ENCODE peak calls at places on chromosomes 2 and 18, in nine cellular contexts. K is right lobe of liver, T is uterus, Z is K562, G is IMR-90, A is heart left ventricle, L is stomach, B is spleen, I is tibial nerve. E is an unnamed sample. For H3K27me3, the result is how much of the 10 kb centered on the place peaks cover.

GRCh38 chr2:206869824-206870495 is 69.4 kb upstream of the CPO start:
- DNase-seq in K (no peak), T (no peak), Z (no peak), G (no peak), A (no peak), L (no peak), B (no peak), I (no peak), E (no peak)

GRCh38 chr2:36562245-36562644 is 35.7 kb downstream of the FEZ2 start:
- DNase-seq in K (no peak), T (no peak), Z (no peak), G (peak), A (no peak), L (no peak), B (no peak), I (no peak), E (no peak)

GRCh38 chr2:28915939-28916338 is 21.5 kb downstream of the WDR43 start:
- DNase-seq in K (no peak), T (no peak), Z (no peak), G (no peak), A (no peak), L (no peak), B (no peak), I (no peak), E (no peak)

GRCh38 chr2:60518567-60518966 is 34.9 kb downstream of the BCL11A start:
- DNase-seq in K (no peak), T (no peak), Z (no peak), G (no peak), A (no peak), L (no peak), B (no peak), I (no peak), E (no peak)

GRCh38 chr2:71923887-71924533 is 223.7 kb downstream of the CYP26B1 start:
- DNase-seq in K (peak), T (peak), Z (peak), G (peak), A (peak), L (peak), B (no peak), I (peak), E (peak)

GRCh38 chr2:177296047-177296446 is 31.5 kb upstream of the NFE2L2 start:
- DNase-seq in K (no peak), T (no peak), Z (no peak), G (peak), A (no peak), L (no peak), B (no peak), I (no peak), E (no peak)

GRCh38 chr2:155975734-155976133 is 356.8 kb downstream of the NR4A2 start:
- DNase-seq in K (peak), T (no peak), Z (no peak), G (no peak), A (no peak), L (no peak), B (no peak), I (no peak), E (no peak)

GRCh38 chr2:105919191-105919811 is 174.6 kb downstream of the NCK2 start:
- DNase-seq in K (no peak), T (no peak), Z (no peak), G (no peak), A (peak), L (peak), B (no peak), I (peak), E (no peak)

GRCh38 chr2:172448544-172449267 is 21.3 kb downstream of the ITGA6 start:
- DNase-seq in K (no peak), T (no peak), Z (no peak), G (no peak), A (no peak), L (no peak), B (no peak), I (no peak), E (no peak)

GRCh38 chr18:59874166-59874565 is 25.6 kb upstream of the PMAIP1 start:
- DNase-seq in K (no peak), T (no peak), Z (no peak), G (peak), A (no peak), L (no peak), B (no peak), I (no peak), E (no peak)

GRCh38 chr2:241754042-241754441 is 19.6 kb downstream of the D2HGDH start:
- DNase-seq in K (no peak), T (no peak), Z (no peak), G (no peak), A (no peak), L (no peak), B (no peak), I (no peak), E (no peak)

GRCh38 chr18:62522510-62523254 is at the start of gene ZCCHC2:
- DNase-seq in K (peak), T (peak), Z (peak), G (peak), A (peak), L (peak), B (peak), I (peak), E (peak)
- TF ChIP-seq POLR2A in K (peak), T (peak), Z (peak), G (peak), A (peak), L (no peak), B (no peak), I (peak), E (peak)

DNA sequence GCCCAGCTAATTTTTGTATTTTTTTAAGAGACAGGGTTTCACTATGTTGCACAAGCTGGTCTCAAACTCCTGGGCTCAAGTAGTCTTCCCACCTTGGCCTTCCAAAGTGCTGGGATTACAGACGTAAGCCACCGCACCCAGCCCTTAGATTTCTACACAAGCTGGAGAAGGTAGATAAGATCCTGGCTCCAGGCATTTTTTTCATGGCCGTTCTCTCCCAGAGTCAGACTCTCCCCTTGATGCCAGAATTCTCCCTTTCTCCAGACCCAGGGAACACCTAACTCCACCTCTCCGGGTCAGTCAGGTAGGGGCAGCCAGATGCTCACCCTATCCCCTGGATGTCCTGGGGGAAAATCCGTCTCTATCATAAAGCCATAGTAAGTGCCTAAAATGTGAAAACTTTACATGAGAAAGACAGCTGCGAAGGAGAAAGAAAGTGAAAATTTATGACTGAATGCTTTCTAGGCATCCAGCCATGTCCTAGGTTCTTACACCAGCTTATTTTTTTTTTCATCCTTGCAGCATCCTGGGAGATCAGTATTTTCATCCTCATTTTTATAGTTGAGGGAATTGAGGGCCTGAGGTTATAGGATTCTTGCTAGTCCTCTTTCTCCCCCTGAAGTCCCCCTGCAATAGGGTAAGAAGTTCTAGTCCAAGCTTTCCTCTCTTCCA is 16.3 kb downstream of the SIX3 start:
- DNase-seq in K (no peak), T (no peak), Z (no peak), G (no peak), A (no peak), L (no peak), B (no peak), I (no peak), E (no peak)
- H3K27me3 ChIP-seq in K (under half), T (under half), Z (under half), G (under half), A (under half), L (half or more), B (half or more), I (under half), E (under half)

DNA sequence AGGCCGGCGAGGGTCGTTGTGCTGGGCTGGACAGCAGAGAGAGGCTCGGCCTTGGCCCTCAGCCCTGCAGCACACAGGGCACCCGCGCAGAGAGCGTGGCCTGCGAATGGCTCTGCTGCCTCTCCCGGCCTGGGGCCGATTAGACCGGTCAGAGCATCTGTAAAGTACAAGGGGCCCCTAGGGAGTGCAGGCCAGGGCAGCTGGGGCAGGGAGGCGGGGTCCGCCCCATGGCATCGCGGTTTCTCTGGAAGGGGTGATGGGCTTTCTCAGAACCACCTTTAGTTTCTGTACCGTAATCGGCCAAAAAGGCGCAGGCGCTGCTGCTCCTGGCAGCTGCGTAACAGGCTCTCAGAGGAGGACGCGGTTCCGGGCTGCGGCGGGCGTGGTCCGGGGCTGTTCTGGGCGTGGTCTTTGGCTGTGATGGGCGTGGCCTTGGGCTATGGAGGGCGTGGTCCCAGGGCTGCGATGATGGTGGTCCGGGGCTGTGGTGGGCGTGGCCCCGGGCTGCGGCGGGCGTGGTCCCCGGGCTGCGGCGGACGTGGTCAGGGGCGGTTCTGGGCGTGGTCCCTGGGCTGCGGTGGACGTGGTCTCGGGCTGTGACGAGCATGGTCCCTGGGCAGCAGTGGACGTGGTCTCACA is 1.5 kb upstream of the GPR148 start:
- DNase-seq in K (no peak), T (peak), Z (peak), G (peak), A (peak), L (peak), B (peak), I (peak), E (peak)
- TF ChIP-seq POLR2A in K (no peak), T (no peak), Z (peak), G (no peak), A (peak), L (no peak), B (no peak), I (peak), E (no peak)

GRCh38 chr2:86335865-86336321 is 1.5 kb downstream of the REEP1 start:
- DNase-seq in K (peak), T (no peak), Z (no peak), G (no peak), A (no peak), L (no peak), B (no peak), I (no peak), E (no peak)
- H3K27me3 ChIP-seq in K (under half), T (under half), Z (under half), G (half or more), A (under half), L (half or more), B (half or more), I (under half), E (under half)

DNA sequence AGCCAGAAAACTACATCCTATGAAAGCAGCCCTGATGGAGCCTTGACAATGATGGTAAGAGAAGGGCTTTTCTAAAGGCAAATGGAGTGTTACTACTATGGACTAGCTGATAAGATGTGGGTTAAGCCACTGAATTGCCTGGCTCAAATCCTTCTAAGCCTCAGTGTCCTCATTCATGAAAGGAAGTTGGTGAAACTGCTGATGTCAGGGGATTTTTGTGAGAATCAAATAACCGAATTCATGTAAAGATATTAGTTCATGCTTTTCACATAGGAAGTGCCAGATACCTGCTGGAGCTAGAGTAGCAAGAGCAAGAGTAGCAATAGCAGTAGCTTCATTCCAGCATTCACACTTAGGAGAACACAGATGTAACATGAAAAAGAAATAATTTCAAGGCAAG is 417.0 kb downstream of the METTL4 start:
- DNase-seq in K (no peak), T (no peak), Z (no peak), G (no peak), A (no peak), L (no peak), B (no peak), I (no peak), E (no peak)
- TF ChIP-seq POLR2A in K (no peak), T (no peak), Z (no peak), G (no peak), A (no peak), L (no peak), B (no peak), I (no peak), E (no peak)

GRCh38 chr18:22349966-22350365 is 67.7 kb downstream of the CTAGE1 start:
- DNase-seq in K (no peak), T (no peak), Z (no peak), G (no peak), A (no peak), L (no peak), B (no peak), I (no peak), E (no peak)
- H3K27me3 ChIP-seq in K (under half), T (under half), Z (under half), G (under half), A (under half), L (under half), B (half or more), I (under half), E (under half)

GRCh38 chr2:127220807-127221527 is 868 bp upstream of the CYP27C1 start:
- DNase-seq in K (no peak), T (no peak), Z (no peak), G (no peak), A (no peak), L (no peak), B (no peak), I (no peak), E (no peak)
- TF ChIP-seq POLR2A in K (no peak), T (no peak), Z (no peak), G (no peak), A (no peak), L (no peak), B (no peak), I (no peak), E (no peak)

DNA sequence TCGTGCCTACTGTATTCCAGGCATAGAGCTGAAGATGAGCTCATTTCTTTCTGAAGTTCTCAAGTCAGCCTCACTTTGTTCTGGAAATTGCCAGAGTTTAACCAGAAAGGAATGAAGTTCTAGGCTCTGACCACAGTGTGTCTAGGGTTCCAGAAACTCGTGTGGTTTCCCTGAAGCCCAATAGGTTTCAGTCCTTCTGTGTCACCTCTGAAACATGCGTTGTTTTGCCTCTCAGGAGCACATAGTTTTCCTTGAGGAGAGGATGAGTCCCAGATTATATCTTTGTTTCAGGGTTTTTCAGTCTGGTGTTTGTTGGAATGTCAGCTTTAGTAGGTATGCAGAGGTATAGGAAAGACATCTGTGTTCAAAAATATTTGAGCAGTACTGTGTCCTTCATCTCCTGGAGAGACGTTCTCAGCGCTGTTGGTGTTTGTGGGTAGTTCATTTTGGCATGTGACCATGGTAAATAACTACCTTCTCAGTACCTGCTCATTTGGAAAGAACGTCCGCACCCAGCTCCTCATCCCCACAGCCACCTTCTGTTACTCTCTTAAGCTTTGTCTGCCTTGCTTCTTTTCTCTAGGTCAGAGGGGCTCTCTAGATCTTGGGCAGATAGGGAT is 56.6 kb downstream of the RALBP1 start:
- DNase-seq in K (no peak), T (no peak), Z (no peak), G (peak), A (no peak), L (no peak), B (no peak), I (no peak), E (no peak)
- H3K27me3 ChIP-seq in K (under half), T (under half), Z (under half), G (under half), A (under half), L (under half), B (under half), I (under half), E (under half)